ENCODE peak calls at places on chromosomes 7 and 10, in nine cellular contexts. X, T, L, E, A, O, G, P and F are unnamed samples.

GRCh38 chr10:6186894-6187256 is 15.9 kb upstream of the PFKFB3 start:
- DNase-seq in X (no peak), T (no peak), L (no peak), E (no peak), A (no peak), O (no peak), G (no peak), P (no peak), F (no peak)

GRCh38 chr7:142482899-142483658 is 225.2 kb upstream of the PRSS58 start:
- DNase-seq in X (peak), T (peak), L (peak), E (peak), A (no peak), O (no peak), G (peak), P (peak), F (peak)

GRCh38 chr10:2387672-2388071 is 650.3 kb upstream of the ADARB2 start:
- DNase-seq in X (no peak), T (no peak), L (no peak), E (no peak), A (no peak), O (no peak), G (no peak), P (no peak), F (no peak)

GRCh38 chr7:134854816-134855215 is 75.4 kb downstream of the CALD1 start:
- DNase-seq in X (no peak), T (no peak), L (no peak), E (no peak), A (no peak), O (no peak), G (no peak), P (no peak), F (no peak)

GRCh38 chr10:128029731-128030369 is 96.4 kb downstream of the MKI67 start:
- DNase-seq in X (no peak), T (no peak), L (no peak), E (no peak), A (no peak), O (no peak), G (no peak), P (no peak), F (no peak)

GRCh38 chr10:124249812-124250432 is 156.5 kb upstream of the CHST15 start:
- DNase-seq in X (no peak), T (no peak), L (no peak), E (no peak), A (no peak), O (no peak), G (no peak), P (no peak), F (no peak)

GRCh38 chr10:102150970-102151773 is 1.0 kb upstream of the NOLC1 start:
- DNase-seq in X (no peak), T (no peak), L (no peak), E (no peak), A (no peak), O (no peak), G (peak), P (no peak), F (no peak)

GRCh38 chr7:129949292-129950133 is 3.2 kb downstream of the UBE2H start:
- DNase-seq in X (peak), T (no peak), L (no peak), E (peak), A (peak), O (peak), G (peak), P (peak), F (no peak)

GRCh38 chr7:44618754-44619153 is 12.3 kb downstream of the OGDH start:
- DNase-seq in X (no peak), T (no peak), L (no peak), E (no peak), A (no peak), O (no peak), G (no peak), P (no peak), F (no peak)

GRCh38 chr10:57260175-57260574 is 899.1 kb upstream of the ZWINT start:
- DNase-seq in X (no peak), T (no peak), L (no peak), E (no peak), A (no peak), O (no peak), G (no peak), P (no peak), F (no peak)

GRCh38 chr7:36617408-36617807 is 106.9 kb downstream of the AOAH start:
- DNase-seq in X (no peak), T (no peak), L (no peak), E (no peak), A (no peak), O (no peak), G (no peak), P (no peak), F (no peak)